ENCODE peak calls at places on chromosomes 2 and 18, in eight cellular contexts. C is HepG2, L is HCT116, V is esophagus muscularis mucosa, R is GM12891, P is GM12878, X is endothelial cell of umbilical vein, K is upper lobe of left lung. M is an unnamed sample.
A peak's percentile ranks its signal among the peaks of the same experiment; 100 is the strongest.

GRCh38 chr18:76823574-76823973 is 1.2 kb downstream of the ZNF236 start:
- DNase-seq in K (no peak), P (no peak), X (no peak), L (no peak), C (no peak), V (no peak), R (no peak), M (no peak)

GRCh38 chr2:72989770-72990556 is 72.6 kb downstream of the EMX1 start:
- DNase-seq in K (no peak), R (no peak), V (no peak), P (no peak), C (no peak), X (no peak), L (no peak), M (peak; percentile 46)

GRCh38 chr2:196607073-196607472 is 32.4 kb upstream of the CCDC150 start:
- DNase-seq in C (no peak), K (no peak), V (no peak), R (no peak), L (no peak), X (peak; percentile 86), P (no peak), M (no peak)

GRCh38 chr18:49638891-49639557 is 77.2 kb downstream of the LIPG start:
- DNase-seq in V (no peak), R (no peak), C (peak; percentile 73), P (no peak), L (no peak), X (no peak), K (no peak), M (no peak)

GRCh38 chr2:108377411-108377810 is 343 bp upstream of the SULT1C4 start:
- DNase-seq in V (no peak), C (peak; percentile 20), X (no peak), P (no peak), K (no peak), L (no peak), R (no peak), M (no peak)

GRCh38 chr2:5666798-5667197 is 25.4 kb upstream of the SOX11 start:
- DNase-seq in V (peak; percentile 86), C (no peak), R (no peak), L (no peak), K (no peak), P (no peak), X (no peak), M (no peak)

GRCh38 chr2:50746526-50746925 is 285.4 kb downstream of the NRXN1 start:
- DNase-seq in L (peak; percentile 28), K (no peak), X (peak; percentile 18), P (no peak), V (no peak), C (peak; percentile 22), R (peak; percentile 5), M (no peak)

GRCh38 chr18:68944330-68944729 is 146.4 kb downstream of the CCDC102B start:
- DNase-seq in K (no peak), X (no peak), R (no peak), V (no peak), L (no peak), P (no peak), C (no peak), M (no peak)

GRCh38 chr2:221018262-221018661 is 553.8 kb downstream of the EPHA4 start:
- DNase-seq in L (no peak), V (no peak), K (no peak), X (no peak), R (no peak), C (no peak), P (no peak), M (no peak)

GRCh38 chr2:219344756-219345458 is 12.4 kb upstream of the RESP18 start:
- DNase-seq in R (no peak), C (no peak), X (peak; percentile 48), P (no peak), L (no peak), K (peak; percentile 62), V (no peak), M (no peak)

GRCh38 chr18:69948919-69949537 is 1.4 kb upstream of the CD226 start:
- DNase-seq in V (no peak), X (peak; percentile 9), P (peak; percentile 88), C (no peak), K (peak; percentile 65), L (no peak), R (peak; percentile 26), M (no peak)
- TF ChIP-seq POLR2A in V (no peak), X (no peak), P (no peak), C (no peak), K (no peak), L (no peak), R (no peak), M (no peak)

GRCh38 chr2:85548608-85548900 is 9.6 kb downstream of the MAT2A start:
- DNase-seq in X (no peak), C (no peak), L (no peak), K (no peak), R (no peak), V (no peak), P (no peak), M (no peak)
- TF ChIP-seq POLR2AphosphoS5 in X (no peak), C (no peak), L (no peak), K (no peak), R (no peak), V (no peak), P (no peak), M (no peak)

DNA sequence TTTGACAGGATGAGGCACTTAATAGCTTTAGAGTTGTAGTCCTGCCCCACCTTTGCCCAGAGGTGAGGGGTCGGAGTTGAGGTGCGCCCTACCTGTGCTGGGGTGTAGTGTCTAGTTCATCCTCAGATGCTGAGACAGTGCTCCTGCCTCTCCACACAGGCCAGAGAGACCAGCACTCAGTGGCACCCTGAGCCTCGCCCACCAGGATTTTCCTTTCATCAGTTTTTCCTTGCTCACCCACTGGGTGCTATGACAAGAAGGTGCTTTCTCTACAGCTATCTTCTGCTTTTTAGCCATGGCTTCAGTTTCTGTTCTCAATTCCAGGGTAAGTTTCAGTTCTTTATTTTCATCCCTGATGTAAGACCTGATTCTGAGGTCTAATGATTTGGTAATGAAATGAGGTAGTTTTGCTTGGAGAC is 16.8 kb upstream of the TMEM131 start:
- DNase-seq in P (peak; percentile 88), X (no peak), R (peak; percentile 20), L (no peak), K (no peak), C (no peak), V (no peak), M (no peak)
- TF ChIP-seq POLR2A in P (peak; percentile 59), X (no peak), R (peak; percentile 44), L (no peak), K (no peak), C (no peak), V (no peak), M (no peak)

GRCh38 chr2:6823111-6823510 is 42.6 kb downstream of the CMPK2 start:
- DNase-seq in X (no peak), V (peak; percentile 26), R (no peak), C (no peak), P (no peak), L (no peak), K (no peak), M (no peak)
- TF ChIP-seq POLR2AphosphoS5 in X (no peak), V (no peak), R (no peak), C (no peak), P (no peak), L (no peak), K (no peak), M (no peak)

GRCh38 chr2:113136828-113137775 is 9.7 kb downstream of the IL1RN start:
- DNase-seq in P (no peak), K (no peak), L (no peak), V (no peak), C (peak; percentile 59), X (peak; percentile 42), R (no peak), M (no peak)

GRCh38 chr2:113132622-113133021 is 5.2 kb downstream of the IL1RN start:
- DNase-seq in K (no peak), X (no peak), C (no peak), V (no peak), P (no peak), R (no peak), L (no peak), M (no peak)

GRCh38 chr2:113137827-113138226 is 10.4 kb downstream of the IL1RN start:
- DNase-seq in C (no peak), L (no peak), X (no peak), K (no peak), R (no peak), V (no peak), P (no peak), M (no peak)

GRCh38 chr2:113133696-113134558 is 6.5 kb downstream of the IL1RN start:
- DNase-seq in R (no peak), K (no peak), X (no peak), L (no peak), P (no peak), C (no peak), V (no peak), M (no peak)

GRCh38 chr2:113135354-113135753 is 8.0 kb downstream of the IL1RN start:
- DNase-seq in R (no peak), K (no peak), P (no peak), X (no peak), C (no peak), L (no peak), V (no peak), M (no peak)
- TF ChIP-seq POLR2A in R (no peak), K (no peak), P (no peak), X (no peak), C (no peak), L (no peak), V (no peak), M (no peak)

GRCh38 chr18:62018034-62018760 is 125.4 kb upstream of the RNF152 start:
- DNase-seq in X (no peak), R (no peak), C (no peak), V (no peak), L (no peak), P (no peak), K (peak; percentile 22), M (no peak)
- TF ChIP-seq POLR2AphosphoS5 in X (no peak), R (no peak), C (no peak), V (peak; percentile 48), L (no peak), P (no peak), K (peak; percentile 18), M (no peak)

GRCh38 chr2:241149925-241150659 is at the start of gene PPP1R7:
- DNase-seq in P (peak; percentile 76), R (peak; percentile 99), V (peak; percentile 99), C (peak; percentile 94), X (peak; percentile 95), L (peak; percentile 87), K (peak; percentile 96), M (peak; percentile 96)
- TF ChIP-seq POLR2A in P (peak; percentile 91), R (peak; percentile 63), V (peak; percentile 45), C (peak; percentile 72), X (peak; percentile 74), L (peak; percentile 48), K (no peak), M (peak; percentile 74)

DNA sequence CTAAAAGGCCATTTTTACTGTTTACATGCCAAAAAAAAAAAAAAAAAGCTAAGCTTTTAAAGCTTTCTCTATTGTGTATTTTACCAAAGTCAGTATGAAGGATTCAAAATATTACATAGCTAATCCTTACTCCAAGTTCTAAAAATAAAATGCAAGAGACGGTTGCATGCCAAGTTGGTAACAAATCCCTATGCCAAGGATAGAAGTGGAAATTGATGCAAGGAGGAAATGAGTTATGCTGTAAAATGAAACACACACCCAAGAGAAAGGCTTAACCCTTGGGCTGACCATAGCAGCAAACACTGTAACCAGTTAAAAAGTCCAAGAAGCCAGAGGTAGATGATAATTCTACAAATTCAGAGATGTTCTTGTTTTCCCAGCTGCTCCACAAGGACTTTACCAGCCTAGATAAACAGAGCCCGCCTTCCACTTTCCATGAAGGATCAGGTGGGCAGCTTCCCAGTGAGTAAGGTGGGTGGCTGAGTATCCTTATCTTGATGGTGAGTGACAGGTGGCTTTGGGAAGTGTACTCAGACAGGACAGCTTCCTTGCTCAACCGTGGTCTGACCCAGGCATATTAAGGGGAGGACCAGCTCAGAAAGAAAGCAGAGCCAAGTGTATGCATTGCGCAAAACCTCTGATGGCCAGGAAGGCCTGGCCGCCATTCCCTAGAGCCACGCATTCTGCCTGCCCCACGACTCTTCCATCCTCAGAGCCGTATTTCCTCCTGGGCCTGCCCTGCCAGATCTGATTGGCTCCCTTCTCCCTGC is 34.4 kb downstream of the ATP8B1 start:
- DNase-seq in X (peak; percentile 82), C (no peak), P (no peak), V (no peak), K (peak; percentile 33), L (no peak), R (no peak), M (no peak)
- TF ChIP-seq POLR2AphosphoS5 in X (no peak), C (no peak), P (no peak), V (peak; percentile 22), K (no peak), L (no peak), R (no peak), M (no peak)

M was measured in suprapubic skin.